ENCODE peak calls at places on chromosomes 5 and 9, in ten cellular contexts. One of them, this sample, is unnamed.

GRCh38 chr9:1878817-1879216 is 136.3 kb upstream of the SMARCA2 start:
- DNase-seq in brain microvascular endothelial cell: no peak
- DNase-seq in stimulated activated CD4-positive, alpha-beta T cell treated with anti-CD3 and anti-CD28 coated beads, Interleukin-12 subunit alpha, Interleukin-12 subunit beta, amount 100 ng/mL, for 48 hours: no peak
- DNase-seq in AG09319: no peak
- DNase-seq in T follicular helper cell: no peak
- DNase-seq in Panc1: no peak
- DNase-seq in posterior cingulate gyrus: no peak
- DNase-seq in NCI-H2081: no peak
- DNase-seq in ELR: no peak
- DNase-seq in M059J: no peak
- DNase-seq in this sample: no peak

GRCh38 chr9:37413311-37413710 is 9.2 kb upstream of the GRHPR start:
- DNase-seq in brain microvascular endothelial cell: no peak
- DNase-seq in stimulated activated CD4-positive, alpha-beta T cell treated with anti-CD3 and anti-CD28 coated beads, Interleukin-12 subunit alpha, Interleukin-12 subunit beta, amount 100 ng/mL, for 48 hours: no peak
- DNase-seq in AG09319: no peak
- DNase-seq in T follicular helper cell: no peak
- DNase-seq in Panc1: no peak
- DNase-seq in posterior cingulate gyrus: no peak
- DNase-seq in NCI-H2081: no peak
- DNase-seq in ELR: peak
- DNase-seq in M059J: peak
- DNase-seq in this sample: no peak

GRCh38 chr5:53997736-53998627 is 312.4 kb downstream of the ARL15 start:
- DNase-seq in brain microvascular endothelial cell: no peak
- DNase-seq in stimulated activated CD4-positive, alpha-beta T cell treated with anti-CD3 and anti-CD28 coated beads, Interleukin-12 subunit alpha, Interleukin-12 subunit beta, amount 100 ng/mL, for 48 hours: no peak
- DNase-seq in AG09319: no peak
- DNase-seq in T follicular helper cell: no peak
- DNase-seq in Panc1: no peak
- DNase-seq in posterior cingulate gyrus: no peak
- DNase-seq in NCI-H2081: no peak
- DNase-seq in ELR: no peak
- DNase-seq in M059J: no peak
- DNase-seq in this sample: no peak

GRCh38 chr9:37503736-37504135 is 18.0 kb downstream of the POLR1E start:
- DNase-seq in brain microvascular endothelial cell: peak
- DNase-seq in stimulated activated CD4-positive, alpha-beta T cell treated with anti-CD3 and anti-CD28 coated beads, Interleukin-12 subunit alpha, Interleukin-12 subunit beta, amount 100 ng/mL, for 48 hours: no peak
- DNase-seq in AG09319: no peak
- DNase-seq in T follicular helper cell: no peak
- DNase-seq in Panc1: no peak
- DNase-seq in posterior cingulate gyrus: no peak
- DNase-seq in NCI-H2081: no peak
- DNase-seq in ELR: peak
- DNase-seq in M059J: no peak
- DNase-seq in this sample: no peak

GRCh38 chr9:70043689-70044449 is at the start of gene MAMDC2:
- DNase-seq in brain microvascular endothelial cell: no peak
- DNase-seq in stimulated activated CD4-positive, alpha-beta T cell treated with anti-CD3 and anti-CD28 coated beads, Interleukin-12 subunit alpha, Interleukin-12 subunit beta, amount 100 ng/mL, for 48 hours: no peak
- DNase-seq in AG09319: no peak
- DNase-seq in T follicular helper cell: no peak
- DNase-seq in Panc1: no peak
- DNase-seq in posterior cingulate gyrus: peak
- DNase-seq in NCI-H2081: peak
- DNase-seq in ELR: peak
- DNase-seq in M059J: peak
- DNase-seq in this sample: no peak

GRCh38 chr9:35229779-35230143 is 68.0 kb downstream of the UNC13B start:
- DNase-seq in brain microvascular endothelial cell: no peak
- DNase-seq in stimulated activated CD4-positive, alpha-beta T cell treated with anti-CD3 and anti-CD28 coated beads, Interleukin-12 subunit alpha, Interleukin-12 subunit beta, amount 100 ng/mL, for 48 hours: no peak
- DNase-seq in AG09319: no peak
- DNase-seq in T follicular helper cell: no peak
- DNase-seq in Panc1: no peak
- DNase-seq in posterior cingulate gyrus: no peak
- DNase-seq in NCI-H2081: no peak
- DNase-seq in ELR: no peak
- DNase-seq in M059J: no peak
- DNase-seq in this sample: no peak

GRCh38 chr5:40622463-40623252 is 57.1 kb upstream of the PTGER4 start:
- DNase-seq in brain microvascular endothelial cell: no peak
- DNase-seq in stimulated activated CD4-positive, alpha-beta T cell treated with anti-CD3 and anti-CD28 coated beads, Interleukin-12 subunit alpha, Interleukin-12 subunit beta, amount 100 ng/mL, for 48 hours: no peak
- DNase-seq in AG09319: no peak
- DNase-seq in T follicular helper cell: no peak
- DNase-seq in Panc1: no peak
- DNase-seq in posterior cingulate gyrus: no peak
- DNase-seq in NCI-H2081: no peak
- DNase-seq in ELR: no peak
- DNase-seq in M059J: no peak
- DNase-seq in this sample: no peak

GRCh38 chr9:104784098-104784497 is 20.2 kb downstream of the NIPSNAP3B start:
- DNase-seq in brain microvascular endothelial cell: no peak
- DNase-seq in stimulated activated CD4-positive, alpha-beta T cell treated with anti-CD3 and anti-CD28 coated beads, Interleukin-12 subunit alpha, Interleukin-12 subunit beta, amount 100 ng/mL, for 48 hours: no peak
- DNase-seq in AG09319: no peak
- DNase-seq in T follicular helper cell: no peak
- DNase-seq in Panc1: no peak
- DNase-seq in posterior cingulate gyrus: no peak
- DNase-seq in NCI-H2081: no peak
- DNase-seq in ELR: no peak
- DNase-seq in M059J: no peak
- DNase-seq in this sample: no peak

GRCh38 chr9:115008536-115008935 is 78.1 kb upstream of the TNFSF8 start:
- DNase-seq in brain microvascular endothelial cell: peak
- DNase-seq in stimulated activated CD4-positive, alpha-beta T cell treated with anti-CD3 and anti-CD28 coated beads, Interleukin-12 subunit alpha, Interleukin-12 subunit beta, amount 100 ng/mL, for 48 hours: no peak
- DNase-seq in AG09319: peak
- DNase-seq in T follicular helper cell: no peak
- DNase-seq in Panc1: no peak
- DNase-seq in posterior cingulate gyrus: no peak
- DNase-seq in NCI-H2081: no peak
- DNase-seq in ELR: peak
- DNase-seq in M059J: peak
- DNase-seq in this sample: no peak

GRCh38 chr5:35482167-35482755 is 135.4 kb upstream of the SPEF2 start:
- DNase-seq in brain microvascular endothelial cell: no peak
- DNase-seq in stimulated activated CD4-positive, alpha-beta T cell treated with anti-CD3 and anti-CD28 coated beads, Interleukin-12 subunit alpha, Interleukin-12 subunit beta, amount 100 ng/mL, for 48 hours: no peak
- DNase-seq in AG09319: no peak
- DNase-seq in T follicular helper cell: no peak
- DNase-seq in Panc1: no peak
- DNase-seq in posterior cingulate gyrus: no peak
- DNase-seq in NCI-H2081: no peak
- DNase-seq in ELR: no peak
- DNase-seq in M059J: no peak
- DNase-seq in this sample: no peak

GRCh38 chr9:83544002-83544698 is 5.9 kb upstream of the FRMD3 start:
- DNase-seq in brain microvascular endothelial cell: peak
- DNase-seq in stimulated activated CD4-positive, alpha-beta T cell treated with anti-CD3 and anti-CD28 coated beads, Interleukin-12 subunit alpha, Interleukin-12 subunit beta, amount 100 ng/mL, for 48 hours: no peak
- DNase-seq in AG09319: peak
- DNase-seq in T follicular helper cell: no peak
- DNase-seq in Panc1: peak
- DNase-seq in posterior cingulate gyrus: no peak
- DNase-seq in NCI-H2081: peak
- DNase-seq in ELR: peak
- DNase-seq in M059J: peak
- DNase-seq in this sample: no peak

GRCh38 chr5:125798311-125798710 is 624.9 kb upstream of the GRAMD2B start:
- DNase-seq in brain microvascular endothelial cell: peak
- DNase-seq in stimulated activated CD4-positive, alpha-beta T cell treated with anti-CD3 and anti-CD28 coated beads, Interleukin-12 subunit alpha, Interleukin-12 subunit beta, amount 100 ng/mL, for 48 hours: no peak
- DNase-seq in AG09319: no peak
- DNase-seq in T follicular helper cell: no peak
- DNase-seq in Panc1: no peak
- DNase-seq in posterior cingulate gyrus: no peak
- DNase-seq in NCI-H2081: no peak
- DNase-seq in ELR: peak
- DNase-seq in M059J: peak
- DNase-seq in this sample: no peak

GRCh38 chr9:112112519-112112918 is 62.6 kb downstream of the SUSD1 start:
- DNase-seq in brain microvascular endothelial cell: peak
- DNase-seq in stimulated activated CD4-positive, alpha-beta T cell treated with anti-CD3 and anti-CD28 coated beads, Interleukin-12 subunit alpha, Interleukin-12 subunit beta, amount 100 ng/mL, for 48 hours: no peak
- DNase-seq in AG09319: peak
- DNase-seq in T follicular helper cell: no peak
- DNase-seq in Panc1: no peak
- DNase-seq in posterior cingulate gyrus: no peak
- DNase-seq in NCI-H2081: no peak
- DNase-seq in ELR: peak
- DNase-seq in M059J: peak
- DNase-seq in this sample: no peak

GRCh38 chr5:71865202-71865601 is 146.1 kb downstream of the CARTPT start:
- DNase-seq in brain microvascular endothelial cell: peak
- DNase-seq in stimulated activated CD4-positive, alpha-beta T cell treated with anti-CD3 and anti-CD28 coated beads, Interleukin-12 subunit alpha, Interleukin-12 subunit beta, amount 100 ng/mL, for 48 hours: no peak
- DNase-seq in AG09319: no peak
- DNase-seq in T follicular helper cell: no peak
- DNase-seq in Panc1: no peak
- DNase-seq in posterior cingulate gyrus: no peak
- DNase-seq in NCI-H2081: peak
- DNase-seq in ELR: peak
- DNase-seq in M059J: peak
- DNase-seq in this sample: no peak

GRCh38 chr5:176589039-176589769 is 20.8 kb downstream of the GPRIN1 start:
- DNase-seq in brain microvascular endothelial cell: no peak
- DNase-seq in stimulated activated CD4-positive, alpha-beta T cell treated with anti-CD3 and anti-CD28 coated beads, Interleukin-12 subunit alpha, Interleukin-12 subunit beta, amount 100 ng/mL, for 48 hours: no peak
- DNase-seq in AG09319: no peak
- DNase-seq in T follicular helper cell: no peak
- DNase-seq in Panc1: no peak
- DNase-seq in posterior cingulate gyrus: no peak
- DNase-seq in NCI-H2081: no peak
- DNase-seq in ELR: no peak
- DNase-seq in M059J: no peak
- DNase-seq in this sample: no peak

GRCh38 chr5:36744041-36744677 is 132.4 kb upstream of the NIPBL start:
- DNase-seq in brain microvascular endothelial cell: peak
- DNase-seq in stimulated activated CD4-positive, alpha-beta T cell treated with anti-CD3 and anti-CD28 coated beads, Interleukin-12 subunit alpha, Interleukin-12 subunit beta, amount 100 ng/mL, for 48 hours: no peak
- DNase-seq in AG09319: no peak
- DNase-seq in T follicular helper cell: no peak
- DNase-seq in Panc1: no peak
- DNase-seq in posterior cingulate gyrus: no peak
- DNase-seq in NCI-H2081: no peak
- DNase-seq in ELR: peak
- DNase-seq in M059J: peak
- DNase-seq in this sample: no peak

GRCh38 chr9:87711857-87712800 is 13.8 kb upstream of the CTSL start:
- DNase-seq in brain microvascular endothelial cell: peak
- DNase-seq in stimulated activated CD4-positive, alpha-beta T cell treated with anti-CD3 and anti-CD28 coated beads, Interleukin-12 subunit alpha, Interleukin-12 subunit beta, amount 100 ng/mL, for 48 hours: no peak
- DNase-seq in AG09319: peak
- DNase-seq in T follicular helper cell: no peak
- DNase-seq in Panc1: no peak
- DNase-seq in posterior cingulate gyrus: no peak
- DNase-seq in NCI-H2081: no peak
- DNase-seq in ELR: peak
- DNase-seq in M059J: peak
- DNase-seq in this sample: no peak

GRCh38 chr5:96538831-96539250 is 105.8 kb upstream of the PCSK1 start:
- DNase-seq in brain microvascular endothelial cell: no peak
- DNase-seq in stimulated activated CD4-positive, alpha-beta T cell treated with anti-CD3 and anti-CD28 coated beads, Interleukin-12 subunit alpha, Interleukin-12 subunit beta, amount 100 ng/mL, for 48 hours: no peak
- DNase-seq in AG09319: no peak
- DNase-seq in T follicular helper cell: no peak
- DNase-seq in Panc1: no peak
- DNase-seq in posterior cingulate gyrus: no peak
- DNase-seq in NCI-H2081: no peak
- DNase-seq in ELR: peak
- DNase-seq in M059J: no peak
- DNase-seq in this sample: no peak

GRCh38 chr9:94287877-94288513 is 28.9 kb downstream of the ZNF169 start:
- DNase-seq in brain microvascular endothelial cell: no peak
- DNase-seq in stimulated activated CD4-positive, alpha-beta T cell treated with anti-CD3 and anti-CD28 coated beads, Interleukin-12 subunit alpha, Interleukin-12 subunit beta, amount 100 ng/mL, for 48 hours: no peak
- DNase-seq in AG09319: no peak
- DNase-seq in T follicular helper cell: no peak
- DNase-seq in Panc1: no peak
- DNase-seq in posterior cingulate gyrus: no peak
- DNase-seq in NCI-H2081: no peak
- DNase-seq in ELR: no peak
- DNase-seq in M059J: no peak
- DNase-seq in this sample: no peak

GRCh38 chr5:154078305-154078704 is 39.5 kb downstream of the MFAP3 start:
- DNase-seq in brain microvascular endothelial cell: no peak
- DNase-seq in stimulated activated CD4-positive, alpha-beta T cell treated with anti-CD3 and anti-CD28 coated beads, Interleukin-12 subunit alpha, Interleukin-12 subunit beta, amount 100 ng/mL, for 48 hours: no peak
- DNase-seq in AG09319: no peak
- DNase-seq in T follicular helper cell: no peak
- DNase-seq in Panc1: no peak
- DNase-seq in posterior cingulate gyrus: no peak
- DNase-seq in NCI-H2081: peak
- DNase-seq in ELR: no peak
- DNase-seq in M059J: peak
- DNase-seq in this sample: no peak

GRCh38 chr5:159855476-159856157 is 60.7 kb upstream of the ADRA1B start:
- DNase-seq in brain microvascular endothelial cell: no peak
- DNase-seq in stimulated activated CD4-positive, alpha-beta T cell treated with anti-CD3 and anti-CD28 coated beads, Interleukin-12 subunit alpha, Interleukin-12 subunit beta, amount 100 ng/mL, for 48 hours: no peak
- DNase-seq in AG09319: no peak
- DNase-seq in T follicular helper cell: no peak
- DNase-seq in Panc1: no peak
- DNase-seq in posterior cingulate gyrus: no peak
- DNase-seq in NCI-H2081: no peak
- DNase-seq in ELR: peak
- DNase-seq in M059J: peak
- DNase-seq in this sample: no peak

GRCh38 chr5:34500236-34500836 is 155.8 kb upstream of the RAI14 start:
- DNase-seq in brain microvascular endothelial cell: no peak
- DNase-seq in stimulated activated CD4-positive, alpha-beta T cell treated with anti-CD3 and anti-CD28 coated beads, Interleukin-12 subunit alpha, Interleukin-12 subunit beta, amount 100 ng/mL, for 48 hours: no peak
- DNase-seq in AG09319: no peak
- DNase-seq in T follicular helper cell: no peak
- DNase-seq in Panc1: no peak
- DNase-seq in posterior cingulate gyrus: no peak
- DNase-seq in NCI-H2081: no peak
- DNase-seq in ELR: no peak
- DNase-seq in M059J: no peak
- DNase-seq in this sample: no peak

GRCh38 chr5:143284002-143284401 is 119.5 kb downstream of the NR3C1 start:
- DNase-seq in brain microvascular endothelial cell: no peak
- DNase-seq in stimulated activated CD4-positive, alpha-beta T cell treated with anti-CD3 and anti-CD28 coated beads, Interleukin-12 subunit alpha, Interleukin-12 subunit beta, amount 100 ng/mL, for 48 hours: no peak
- DNase-seq in AG09319: no peak
- DNase-seq in T follicular helper cell: no peak
- DNase-seq in Panc1: no peak
- DNase-seq in posterior cingulate gyrus: no peak
- DNase-seq in NCI-H2081: no peak
- DNase-seq in ELR: no peak
- DNase-seq in M059J: no peak
- DNase-seq in this sample: no peak

GRCh38 chr9:123081824-123082223 is 48.4 kb downstream of the GPR21 start:
- DNase-seq in brain microvascular endothelial cell: peak
- DNase-seq in stimulated activated CD4-positive, alpha-beta T cell treated with anti-CD3 and anti-CD28 coated beads, Interleukin-12 subunit alpha, Interleukin-12 subunit beta, amount 100 ng/mL, for 48 hours: no peak
- DNase-seq in AG09319: peak
- DNase-seq in T follicular helper cell: no peak
- DNase-seq in Panc1: no peak
- DNase-seq in posterior cingulate gyrus: no peak
- DNase-seq in NCI-H2081: peak
- DNase-seq in ELR: peak
- DNase-seq in M059J: peak
- DNase-seq in this sample: no peak

GRCh38 chr5:62340392-62340791 is 34.4 kb downstream of the KIF2A start:
- DNase-seq in brain microvascular endothelial cell: peak
- DNase-seq in stimulated activated CD4-positive, alpha-beta T cell treated with anti-CD3 and anti-CD28 coated beads, Interleukin-12 subunit alpha, Interleukin-12 subunit beta, amount 100 ng/mL, for 48 hours: no peak
- DNase-seq in AG09319: no peak
- DNase-seq in T follicular helper cell: no peak
- DNase-seq in Panc1: no peak
- DNase-seq in posterior cingulate gyrus: no peak
- DNase-seq in NCI-H2081: no peak
- DNase-seq in ELR: peak
- DNase-seq in M059J: peak
- DNase-seq in this sample: no peak

GRCh38 chr9:2157277-2158105 is 142.3 kb downstream of the SMARCA2 start:
- DNase-seq in brain microvascular endothelial cell: peak
- DNase-seq in stimulated activated CD4-positive, alpha-beta T cell treated with anti-CD3 and anti-CD28 coated beads, Interleukin-12 subunit alpha, Interleukin-12 subunit beta, amount 100 ng/mL, for 48 hours: peak
- DNase-seq in AG09319: no peak
- DNase-seq in T follicular helper cell: peak
- DNase-seq in Panc1: no peak
- DNase-seq in posterior cingulate gyrus: peak
- DNase-seq in NCI-H2081: peak
- DNase-seq in ELR: peak
- DNase-seq in M059J: peak
- DNase-seq in this sample: peak

GRCh38 chr5:117336208-117336607 is 761.6 kb upstream of the SEMA6A start:
- DNase-seq in brain microvascular endothelial cell: no peak
- DNase-seq in stimulated activated CD4-positive, alpha-beta T cell treated with anti-CD3 and anti-CD28 coated beads, Interleukin-12 subunit alpha, Interleukin-12 subunit beta, amount 100 ng/mL, for 48 hours: no peak
- DNase-seq in AG09319: no peak
- DNase-seq in T follicular helper cell: no peak
- DNase-seq in Panc1: no peak
- DNase-seq in posterior cingulate gyrus: no peak
- DNase-seq in NCI-H2081: no peak
- DNase-seq in ELR: no peak
- DNase-seq in M059J: no peak
- DNase-seq in this sample: no peak

GRCh38 chr5:58502032-58502431 is 10.8 kb downstream of the GAPT start:
- DNase-seq in brain microvascular endothelial cell: no peak
- DNase-seq in stimulated activated CD4-positive, alpha-beta T cell treated with anti-CD3 and anti-CD28 coated beads, Interleukin-12 subunit alpha, Interleukin-12 subunit beta, amount 100 ng/mL, for 48 hours: no peak
- DNase-seq in AG09319: no peak
- DNase-seq in T follicular helper cell: no peak
- DNase-seq in Panc1: no peak
- DNase-seq in posterior cingulate gyrus: no peak
- DNase-seq in NCI-H2081: no peak
- DNase-seq in ELR: no peak
- DNase-seq in M059J: no peak
- DNase-seq in this sample: no peak